ENCODE peak calls at places on chromosomes 4 and X, in four cellular contexts. H, R, Q and E are unnamed samples.

GRCh38 chr4:129233691-129234090 is 137.7 kb downstream of the C4orf33 start:
- DNase-seq in Q (no peak), H (no peak), R (no peak), E (no peak)

GRCh38 chr4:14225683-14226207 is 598.2 kb upstream of the BOD1L1 start:
- DNase-seq in R (no peak), H (no peak), Q (no peak), E (no peak)

GRCh38 chr4:25451676-25452075 is 74.6 kb downstream of the ANAPC4 start:
- DNase-seq in R (no peak), H (no peak), Q (no peak), E (no peak)

GRCh38 chr4:27276322-27277073 is 415.9 kb downstream of the STIM2 start:
- DNase-seq in H (no peak), R (no peak), Q (no peak), E (no peak)

GRCh38 chrX:53088136-53088974 is 5.6 kb upstream of the KANTR start:
- DNase-seq in R (peak), H (peak), Q (no peak), E (no peak)

GRCh38 chr4:87310691-87311335 is 11.9 kb downstream of the HSD17B13 start:
- DNase-seq in H (no peak), R (no peak), Q (no peak), E (no peak)

GRCh38 chr4:52813546-52813945 is 48.6 kb upstream of the RASL11B start:
- DNase-seq in R (no peak), H (no peak), Q (no peak), E (no peak)

GRCh38 chr4:120754590-120754989 is 167.9 kb downstream of the PRDM5 start:
- DNase-seq in R (no peak), Q (no peak), H (no peak), E (no peak)

DNA sequence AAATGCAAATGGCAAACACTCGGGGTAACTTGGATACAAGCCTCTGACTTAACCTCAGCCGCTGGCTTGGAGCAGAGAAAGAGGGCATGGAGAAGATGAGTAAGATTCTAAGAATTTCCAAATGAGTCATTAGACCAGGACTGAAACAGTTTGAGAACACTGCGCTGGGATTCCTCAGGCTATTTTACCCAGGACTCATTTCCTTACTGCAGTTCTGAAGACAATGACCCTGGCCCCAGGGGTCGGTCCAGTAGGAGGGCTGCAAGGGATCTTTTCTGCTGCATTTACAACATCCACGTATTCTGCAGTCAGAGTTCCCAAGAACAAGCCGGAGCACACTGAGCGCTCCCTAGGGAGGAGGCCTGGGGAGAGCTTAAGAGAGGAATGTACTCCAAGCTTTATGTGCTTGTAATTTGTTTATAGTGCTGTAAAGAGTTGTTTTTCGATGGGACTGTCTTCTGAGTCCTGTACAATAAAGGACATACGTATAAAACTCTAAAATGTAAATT is 27.3 kb upstream of the SORBS2 start:
- DNase-seq in R (peak), H (peak), Q (peak), E (no peak)
- H3K4me2 ChIP-seq in R (peak), H (peak), Q (no peak), E (no peak)

DNA sequence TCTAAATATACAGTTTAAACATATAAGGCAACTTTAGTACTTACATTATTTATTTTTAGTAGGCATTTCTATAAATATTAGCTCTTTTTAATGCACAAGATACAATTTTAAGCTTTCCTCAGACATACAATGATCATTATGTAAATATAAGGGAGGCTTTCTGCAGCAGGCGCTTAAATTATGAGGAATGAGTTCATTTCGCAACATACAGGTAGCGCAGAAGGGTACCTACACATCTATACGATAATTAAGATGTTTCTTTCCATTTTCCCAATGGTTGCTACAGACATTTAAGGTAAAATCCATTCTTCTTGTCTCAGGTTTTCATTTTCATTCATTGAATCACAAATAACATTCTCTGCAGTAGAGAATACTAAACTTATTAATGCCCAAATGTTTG is 1.2 kb downstream of the AASDH start:
- DNase-seq in Q (no peak), H (no peak), R (no peak), E (no peak)
- H3K4me2 ChIP-seq in Q (no peak), H (no peak), R (peak), E (peak)

DNA sequence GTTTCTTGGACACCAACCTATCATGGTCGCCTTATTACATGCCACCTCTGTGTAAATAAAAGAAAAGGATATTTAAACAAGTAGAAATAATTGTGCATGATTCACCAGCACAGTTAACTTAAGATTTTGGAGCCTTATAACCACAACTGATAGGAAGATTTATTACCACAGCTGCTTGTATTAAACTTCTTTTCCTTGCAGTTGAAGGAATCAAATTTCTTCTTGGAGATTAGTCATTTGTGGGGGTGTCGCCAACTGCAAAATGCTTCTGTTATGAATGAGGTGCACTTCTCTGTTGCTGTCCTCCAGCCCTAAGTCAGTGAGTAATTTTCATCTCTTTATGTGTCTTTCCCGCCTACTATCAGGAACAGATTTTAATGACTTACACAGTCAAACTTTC is 73.3 kb downstream of the OR13H1 start:
- DNase-seq in H (no peak), R (no peak), Q (no peak), E (no peak)
- H3K4me2 ChIP-seq in H (no peak), R (no peak), Q (no peak), E (no peak)

GRCh38 chr4:139299536-139299935 is 1.8 kb upstream of the NAA15 start:
- DNase-seq in R (peak), Q (no peak), H (no peak), E (no peak)
- H3K4me2 ChIP-seq in R (peak), Q (no peak), H (peak), E (peak)

DNA sequence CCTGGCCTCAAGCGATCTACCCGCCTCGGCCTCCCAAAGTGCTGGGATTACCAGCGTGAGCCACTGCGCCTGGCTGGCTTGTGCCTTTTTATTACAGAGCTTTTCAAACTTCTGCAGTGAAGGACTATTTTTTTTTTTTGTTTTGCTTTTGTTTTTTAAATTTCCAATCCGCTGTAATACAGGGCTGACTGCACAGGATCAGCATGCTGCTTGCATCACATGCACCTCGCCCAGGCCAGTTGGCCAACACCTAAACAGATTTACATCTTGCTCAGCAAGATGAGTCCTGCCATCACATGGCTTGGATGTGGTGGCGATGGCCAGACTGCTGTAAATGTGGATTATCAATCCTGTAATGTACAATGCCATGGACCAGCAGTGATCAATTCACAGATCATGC is 99.4 kb upstream of the LIMCH1 start:
- DNase-seq in H (no peak), R (no peak), Q (no peak), E (no peak)
- H3K4me2 ChIP-seq in H (no peak), R (no peak), Q (no peak), E (no peak)

DNA sequence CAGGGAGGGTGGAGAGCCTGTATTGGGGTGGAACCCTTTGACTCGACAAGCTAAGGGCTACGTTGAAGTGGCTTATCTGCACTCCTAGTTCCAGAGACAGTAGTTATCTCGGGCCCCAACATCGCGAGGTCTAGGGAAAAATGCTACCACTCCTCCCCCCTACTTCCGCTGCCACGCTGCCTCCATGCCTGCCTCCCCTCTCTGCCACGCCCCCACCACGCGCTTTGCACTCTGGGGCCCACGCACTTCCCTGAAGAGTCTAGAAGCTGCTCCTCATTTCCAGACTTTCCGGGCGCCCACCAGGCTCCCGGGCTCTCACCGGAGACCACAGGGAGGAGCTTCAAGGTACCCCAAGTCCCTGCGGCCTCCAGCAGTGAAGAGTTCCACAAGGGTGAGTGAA is at the start of gene PASD1:
- DNase-seq in R (no peak), H (no peak), Q (no peak), E (no peak)
- H3K4me2 ChIP-seq in R (no peak), H (no peak), Q (no peak), E (no peak)

GRCh38 chr4:185863946-185864345 is 52.0 kb upstream of the SORBS2 start:
- DNase-seq in Q (no peak), H (no peak), R (no peak), E (no peak)

GRCh38 chr4:185868983-185869938 is 57.3 kb upstream of the SORBS2 start:
- DNase-seq in Q (no peak), R (no peak), H (no peak), E (no peak)

GRCh38 chr4:185862340-185862739 is 50.3 kb upstream of the SORBS2 start:
- DNase-seq in Q (no peak), H (no peak), R (no peak), E (no peak)

GRCh38 chr4:185867770-185868169 is 55.8 kb upstream of the SORBS2 start:
- DNase-seq in Q (no peak), R (no peak), H (no peak), E (no peak)

GRCh38 chr4:185865901-185866328 is 53.9 kb upstream of the SORBS2 start:
- DNase-seq in Q (no peak), R (no peak), H (no peak), E (no peak)
- H3K4me2 ChIP-seq in Q (no peak), R (peak), H (no peak), E (no peak)